ENCODE peak calls at places on chromosomes 4 and X, in eight cellular contexts. One of them, this sample, is unnamed. For H3K4me1, the result is how much of the 10 kb centered on the place peaks cover.

GRCh38 chrX:2692221-2693122 is 1.4 kb downstream of the CD99 start:
- DNase-seq in GM23248: peak
- DNase-seq in cardiac muscle cell: peak
- DNase-seq in ovary: no peak
- DNase-seq in tibial nerve: no peak
- DNase-seq in psoas muscle: peak
- DNase-seq in upper lobe of left lung: no peak
- DNase-seq in upper lobe of right lung: no peak
- DNase-seq in this sample: no peak

GRCh38 chr4:53778122-53778521 is 186.8 kb upstream of the LNX1 start:
- DNase-seq in psoas muscle: no peak
- DNase-seq in GM23248: no peak
- DNase-seq in upper lobe of right lung: no peak
- DNase-seq in upper lobe of left lung: no peak
- DNase-seq in cardiac muscle cell: peak
- DNase-seq in ovary: no peak
- DNase-seq in tibial nerve: no peak
- DNase-seq in this sample: no peak

GRCh38 chr4:38802561-38803355 is 1.8 kb downstream of the TLR1 start:
- DNase-seq in ovary: no peak
- DNase-seq in cardiac muscle cell: no peak
- DNase-seq in upper lobe of left lung: no peak
- DNase-seq in upper lobe of right lung: no peak
- DNase-seq in tibial nerve: no peak
- DNase-seq in GM23248: no peak
- DNase-seq in psoas muscle: no peak
- DNase-seq in this sample: no peak

GRCh38 chr4:4332529-4332928 is 42.5 kb downstream of the ZBTB49 start:
- DNase-seq in cardiac muscle cell: no peak
- DNase-seq in psoas muscle: no peak
- DNase-seq in upper lobe of left lung: no peak
- DNase-seq in ovary: no peak
- DNase-seq in GM23248: no peak
- DNase-seq in tibial nerve: no peak
- DNase-seq in upper lobe of right lung: no peak
- DNase-seq in this sample: no peak

GRCh38 chr4:38163216-38164006 is 203.2 kb downstream of the PTTG2 start:
- DNase-seq in GM23248: peak
- DNase-seq in upper lobe of right lung: no peak
- DNase-seq in psoas muscle: no peak
- DNase-seq in cardiac muscle cell: no peak
- DNase-seq in upper lobe of left lung: no peak
- DNase-seq in ovary: no peak
- DNase-seq in tibial nerve: no peak
- DNase-seq in this sample: no peak

GRCh38 chr4:74541611-74542177 is 96.8 kb downstream of the AREG start:
- DNase-seq in tibial nerve: no peak
- DNase-seq in upper lobe of left lung: no peak
- DNase-seq in cardiac muscle cell: no peak
- DNase-seq in upper lobe of right lung: no peak
- DNase-seq in psoas muscle: no peak
- DNase-seq in GM23248: no peak
- DNase-seq in ovary: no peak
- DNase-seq in this sample: no peak

GRCh38 chr4:156228706-156229105 is 275.0 kb upstream of the CTSO start:
- DNase-seq in GM23248: peak
- DNase-seq in ovary: no peak
- DNase-seq in upper lobe of right lung: no peak
- DNase-seq in cardiac muscle cell: no peak
- DNase-seq in upper lobe of left lung: no peak
- DNase-seq in psoas muscle: no peak
- DNase-seq in tibial nerve: no peak
- DNase-seq in this sample: no peak

GRCh38 chrX:340641-341423 is 22.2 kb upstream of the GTPBP6 start:
- DNase-seq in cardiac muscle cell: no peak
- DNase-seq in GM23248: no peak
- DNase-seq in upper lobe of left lung: no peak
- DNase-seq in upper lobe of right lung: peak
- DNase-seq in ovary: no peak
- DNase-seq in psoas muscle: no peak
- DNase-seq in tibial nerve: no peak
- DNase-seq in this sample: no peak

DNA sequence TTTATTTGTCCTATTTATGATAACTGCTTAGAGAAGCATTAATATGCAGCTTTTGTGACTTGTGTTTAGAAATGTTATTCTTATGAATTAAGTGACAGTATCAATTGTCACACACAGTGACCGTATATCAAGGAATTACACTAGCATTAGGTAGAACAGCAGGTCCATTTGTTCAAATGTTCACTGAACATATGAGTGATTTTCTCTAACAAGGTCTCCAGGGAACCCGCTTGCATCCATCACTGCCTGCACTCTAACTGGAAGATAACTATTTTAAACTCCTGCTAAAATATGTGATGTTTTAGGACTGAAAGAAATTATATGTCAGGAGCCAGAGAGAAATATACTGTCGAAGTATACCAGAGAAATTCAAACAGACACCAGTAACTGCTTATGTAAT is 1395.7 kb downstream of the PCDH18 start:
- DNase-seq in psoas muscle: no peak
- DNase-seq in tibial nerve: no peak
- DNase-seq in ovary: no peak
- DNase-seq in GM23248: no peak
- DNase-seq in upper lobe of right lung: no peak
- DNase-seq in cardiac muscle cell: no peak
- DNase-seq in upper lobe of left lung: no peak
- DNase-seq in this sample: no peak
- H3K4me1 ChIP-seq in psoas muscle: under half
- H3K4me1 ChIP-seq in tibial nerve: under half
- H3K4me1 ChIP-seq in ovary: under half
- H3K4me1 ChIP-seq in GM23248: under half
- H3K4me1 ChIP-seq in upper lobe of right lung: under half
- H3K4me1 ChIP-seq in cardiac muscle cell: under half
- H3K4me1 ChIP-seq in upper lobe of left lung: under half
- H3K4me1 ChIP-seq in this sample: under half

GRCh38 chr4:71470547-71470946 is 131.7 kb downstream of the SLC4A4 start:
- DNase-seq in tibial nerve: no peak
- DNase-seq in upper lobe of left lung: no peak
- DNase-seq in cardiac muscle cell: no peak
- DNase-seq in GM23248: no peak
- DNase-seq in upper lobe of right lung: no peak
- DNase-seq in psoas muscle: no peak
- DNase-seq in ovary: no peak
- DNase-seq in this sample: no peak

GRCh38 chr4:71468086-71468485 is 129.3 kb downstream of the SLC4A4 start:
- DNase-seq in upper lobe of right lung: no peak
- DNase-seq in cardiac muscle cell: no peak
- DNase-seq in GM23248: no peak
- DNase-seq in upper lobe of left lung: no peak
- DNase-seq in tibial nerve: no peak
- DNase-seq in ovary: no peak
- DNase-seq in psoas muscle: no peak
- DNase-seq in this sample: no peak

GRCh38 chr4:71461422-71461821 is 122.6 kb downstream of the SLC4A4 start:
- DNase-seq in upper lobe of left lung: no peak
- DNase-seq in upper lobe of right lung: no peak
- DNase-seq in cardiac muscle cell: no peak
- DNase-seq in GM23248: no peak
- DNase-seq in tibial nerve: no peak
- DNase-seq in ovary: no peak
- DNase-seq in psoas muscle: no peak
- DNase-seq in this sample: no peak

DNA sequence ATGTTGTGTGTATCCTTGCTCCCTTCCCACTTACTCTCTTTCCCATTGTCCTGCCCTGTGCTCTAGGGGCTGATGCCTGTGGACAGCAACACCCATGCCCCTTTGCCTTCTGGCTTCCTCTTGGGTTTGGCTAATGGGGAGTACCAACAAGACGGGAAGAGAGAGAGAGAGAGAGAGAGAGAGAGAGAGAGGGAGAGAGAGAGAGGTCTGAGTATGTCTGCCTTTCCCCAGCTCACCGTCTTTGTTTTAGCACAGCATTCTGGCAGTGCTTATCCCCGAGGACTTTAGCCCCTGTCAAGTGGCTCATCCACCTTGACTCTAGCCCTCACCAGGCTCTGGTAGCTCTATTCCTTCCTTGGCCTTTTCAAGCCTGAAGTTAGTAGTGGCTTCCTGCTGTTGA is 128.0 kb downstream of the SLC4A4 start:
- DNase-seq in GM23248: no peak
- DNase-seq in upper lobe of right lung: no peak
- DNase-seq in psoas muscle: no peak
- DNase-seq in ovary: no peak
- DNase-seq in upper lobe of left lung: no peak
- DNase-seq in tibial nerve: no peak
- DNase-seq in cardiac muscle cell: no peak
- DNase-seq in this sample: no peak
- H3K27ac ChIP-seq in GM23248: no peak
- H3K27ac ChIP-seq in upper lobe of right lung: no peak
- H3K27ac ChIP-seq in psoas muscle: no peak
- H3K27ac ChIP-seq in ovary: no peak
- H3K27ac ChIP-seq in upper lobe of left lung: no peak
- H3K27ac ChIP-seq in tibial nerve: no peak
- H3K27ac ChIP-seq in cardiac muscle cell: no peak
- H3K27ac ChIP-seq in this sample: no peak

GRCh38 chr4:1044469-1045192 is 33.2 kb downstream of the FGFRL1 start:
- DNase-seq in psoas muscle: peak
- DNase-seq in GM23248: no peak
- DNase-seq in tibial nerve: no peak
- DNase-seq in upper lobe of left lung: no peak
- DNase-seq in cardiac muscle cell: no peak
- DNase-seq in upper lobe of right lung: peak
- DNase-seq in ovary: peak
- DNase-seq in this sample: no peak
- H3K4me1 ChIP-seq in psoas muscle: under half
- H3K4me1 ChIP-seq in GM23248: under half
- H3K4me1 ChIP-seq in tibial nerve: under half
- H3K4me1 ChIP-seq in upper lobe of left lung: under half
- H3K4me1 ChIP-seq in cardiac muscle cell: under half
- H3K4me1 ChIP-seq in upper lobe of right lung: under half
- H3K4me1 ChIP-seq in ovary: under half
- H3K4me1 ChIP-seq in this sample: half or more

GRCh38 chr4:122687450-122688121 is 44.9 kb upstream of the BBS12 start:
- DNase-seq in upper lobe of left lung: no peak
- DNase-seq in cardiac muscle cell: peak
- DNase-seq in upper lobe of right lung: no peak
- DNase-seq in psoas muscle: no peak
- DNase-seq in ovary: no peak
- DNase-seq in GM23248: no peak
- DNase-seq in tibial nerve: no peak
- DNase-seq in this sample: no peak
- H3K27ac ChIP-seq in upper lobe of left lung: no peak
- H3K27ac ChIP-seq in cardiac muscle cell: peak
- H3K27ac ChIP-seq in upper lobe of right lung: no peak
- H3K27ac ChIP-seq in psoas muscle: no peak
- H3K27ac ChIP-seq in ovary: no peak
- H3K27ac ChIP-seq in GM23248: no peak
- H3K27ac ChIP-seq in tibial nerve: no peak
- H3K27ac ChIP-seq in this sample: no peak

DNA sequence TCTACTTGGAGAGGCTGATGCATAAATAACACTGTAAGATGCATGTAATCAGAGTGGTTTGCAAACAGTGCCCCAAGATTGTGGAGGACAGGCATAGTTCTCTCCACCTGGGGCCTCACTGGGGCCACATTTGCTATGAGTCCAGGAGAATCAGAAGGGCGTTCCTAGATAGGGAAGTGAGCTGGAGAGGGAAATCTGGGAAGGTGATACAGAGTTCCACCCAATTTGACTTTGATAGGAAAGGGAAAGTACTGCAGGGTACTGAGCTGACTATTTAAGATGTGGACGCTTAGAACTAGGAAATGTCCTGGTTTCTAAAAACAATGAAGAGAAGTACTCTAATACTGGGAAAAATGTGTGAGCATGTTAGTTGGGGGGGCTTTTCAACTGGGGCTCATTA is 33.9 kb downstream of the FAM9C start:
- DNase-seq in GM23248: no peak
- DNase-seq in psoas muscle: no peak
- DNase-seq in upper lobe of right lung: no peak
- DNase-seq in ovary: no peak
- DNase-seq in cardiac muscle cell: no peak
- DNase-seq in tibial nerve: no peak
- DNase-seq in upper lobe of left lung: no peak
- DNase-seq in this sample: no peak
- H3K4me1 ChIP-seq in GM23248: under half
- H3K4me1 ChIP-seq in psoas muscle: under half
- H3K4me1 ChIP-seq in upper lobe of right lung: under half
- H3K4me1 ChIP-seq in ovary: under half
- H3K4me1 ChIP-seq in cardiac muscle cell: under half
- H3K4me1 ChIP-seq in tibial nerve: under half
- H3K4me1 ChIP-seq in upper lobe of left lung: under half
- H3K4me1 ChIP-seq in this sample: under half

GRCh38 chr4:76305971-76306881 is at the start of gene STBD1:
- DNase-seq in upper lobe of left lung: peak
- DNase-seq in psoas muscle: peak
- DNase-seq in upper lobe of right lung: peak
- DNase-seq in cardiac muscle cell: peak
- DNase-seq in ovary: peak
- DNase-seq in GM23248: peak
- DNase-seq in tibial nerve: peak
- DNase-seq in this sample: no peak
- H3K27ac ChIP-seq in upper lobe of left lung: peak
- H3K27ac ChIP-seq in psoas muscle: peak
- H3K27ac ChIP-seq in upper lobe of right lung: peak
- H3K27ac ChIP-seq in cardiac muscle cell: peak
- H3K27ac ChIP-seq in ovary: peak
- H3K27ac ChIP-seq in GM23248: peak
- H3K27ac ChIP-seq in tibial nerve: peak
- H3K27ac ChIP-seq in this sample: peak

DNA sequence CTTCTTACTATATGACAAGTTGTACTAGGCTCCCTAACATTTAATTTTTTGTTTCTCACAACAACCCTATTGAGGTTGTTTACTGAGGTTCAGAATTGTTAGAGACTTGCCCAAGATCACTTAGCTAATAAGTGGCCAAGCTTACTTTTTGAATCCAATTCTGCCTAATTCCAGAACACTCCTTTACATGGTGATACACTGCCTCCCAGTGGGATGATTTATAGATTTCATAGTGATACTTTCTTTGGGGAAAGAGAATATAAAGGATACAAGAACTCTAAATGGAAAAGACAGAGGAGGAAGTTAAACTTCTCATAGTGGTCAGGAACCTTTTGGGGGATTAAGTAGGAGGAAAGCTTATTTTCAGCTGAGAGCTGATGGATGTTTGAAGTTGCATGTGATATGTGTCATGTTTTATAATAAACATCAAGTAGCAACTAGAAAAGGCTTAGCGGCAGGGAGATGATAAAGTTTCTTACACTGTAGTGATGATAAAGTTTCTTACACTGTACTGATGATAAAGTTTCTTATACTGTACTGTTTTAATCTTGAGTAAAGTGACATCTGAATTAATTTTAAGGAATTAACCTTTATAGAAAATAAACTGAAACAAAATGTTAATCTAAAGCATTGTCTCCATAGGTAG is 15.3 kb downstream of the STAG2 start:
- DNase-seq in cardiac muscle cell: peak
- DNase-seq in upper lobe of left lung: no peak
- DNase-seq in tibial nerve: no peak
- DNase-seq in GM23248: peak
- DNase-seq in upper lobe of right lung: no peak
- DNase-seq in psoas muscle: no peak
- DNase-seq in ovary: no peak
- DNase-seq in this sample: no peak
- H3K4me1 ChIP-seq in cardiac muscle cell: under half
- H3K4me1 ChIP-seq in upper lobe of left lung: under half
- H3K4me1 ChIP-seq in tibial nerve: under half
- H3K4me1 ChIP-seq in GM23248: under half
- H3K4me1 ChIP-seq in upper lobe of right lung: under half
- H3K4me1 ChIP-seq in psoas muscle: under half
- H3K4me1 ChIP-seq in ovary: under half
- H3K4me1 ChIP-seq in this sample: half or more

GRCh38 chr4:102606261-102606660 is 105.1 kb downstream of the NFKB1 start:
- DNase-seq in tibial nerve: no peak
- DNase-seq in GM23248: no peak
- DNase-seq in ovary: no peak
- DNase-seq in psoas muscle: no peak
- DNase-seq in cardiac muscle cell: no peak
- DNase-seq in upper lobe of right lung: no peak
- DNase-seq in upper lobe of left lung: no peak
- DNase-seq in this sample: no peak
- H3K27ac ChIP-seq in tibial nerve: no peak
- H3K27ac ChIP-seq in GM23248: no peak
- H3K27ac ChIP-seq in ovary: no peak
- H3K27ac ChIP-seq in psoas muscle: no peak
- H3K27ac ChIP-seq in cardiac muscle cell: no peak
- H3K27ac ChIP-seq in upper lobe of right lung: no peak
- H3K27ac ChIP-seq in upper lobe of left lung: no peak
- H3K27ac ChIP-seq in this sample: no peak